ENCODE peak calls at places on chromosomes 11 and 22, in seven cellular contexts. One of them, this sample, is unnamed.

GRCh38 chr22:41043727-41044126 is 48.7 kb upstream of the EP300 start:
- DNase-seq in spleen: no peak
- DNase-seq in lower leg skin: no peak
- DNase-seq in cardiac fibroblast: no peak
- DNase-seq in esophagus squamous epithelium: no peak
- DNase-seq in colonic mucosa: no peak
- DNase-seq in breast epithelium: no peak
- DNase-seq in this sample: no peak

GRCh38 chr11:128802358-128802981 is 64.6 kb downstream of the KCNJ1 start:
- DNase-seq in breast epithelium: no peak
- DNase-seq in colonic mucosa: no peak
- DNase-seq in cardiac fibroblast: peak
- DNase-seq in spleen: no peak
- DNase-seq in lower leg skin: no peak
- DNase-seq in esophagus squamous epithelium: no peak
- DNase-seq in this sample: no peak

GRCh38 chr11:17735823-17736772 is 1.5 kb downstream of the KCNC1 start:
- DNase-seq in colonic mucosa: no peak
- DNase-seq in cardiac fibroblast: no peak
- DNase-seq in spleen: peak
- DNase-seq in breast epithelium: peak
- DNase-seq in esophagus squamous epithelium: no peak
- DNase-seq in lower leg skin: no peak
- DNase-seq in this sample: no peak

GRCh38 chr11:65777821-65778361 is 2.9 kb downstream of the AP5B1 start:
- DNase-seq in breast epithelium: peak
- DNase-seq in lower leg skin: peak
- DNase-seq in esophagus squamous epithelium: no peak
- DNase-seq in spleen: peak
- DNase-seq in cardiac fibroblast: no peak
- DNase-seq in colonic mucosa: peak
- DNase-seq in this sample: no peak

GRCh38 chr11:3147257-3147619 is 17.9 kb downstream of the OSBPL5 start:
- DNase-seq in colonic mucosa: no peak
- DNase-seq in esophagus squamous epithelium: no peak
- DNase-seq in cardiac fibroblast: no peak
- DNase-seq in lower leg skin: no peak
- DNase-seq in breast epithelium: no peak
- DNase-seq in spleen: no peak
- DNase-seq in this sample: no peak

GRCh38 chr22:36377022-36377631 is 10.6 kb downstream of the MYH9 start:
- DNase-seq in cardiac fibroblast: no peak
- DNase-seq in colonic mucosa: no peak
- DNase-seq in lower leg skin: no peak
- DNase-seq in breast epithelium: no peak
- DNase-seq in esophagus squamous epithelium: no peak
- DNase-seq in spleen: no peak
- DNase-seq in this sample: no peak

GRCh38 chr22:24473278-24473677 is 21.9 kb upstream of the UPB1 start:
- DNase-seq in spleen: no peak
- DNase-seq in colonic mucosa: no peak
- DNase-seq in breast epithelium: no peak
- DNase-seq in esophagus squamous epithelium: no peak
- DNase-seq in lower leg skin: no peak
- DNase-seq in cardiac fibroblast: no peak
- DNase-seq in this sample: no peak

GRCh38 chr11:32068134-32068533 is 22.7 kb upstream of the RCN1 start:
- DNase-seq in breast epithelium: no peak
- DNase-seq in cardiac fibroblast: peak
- DNase-seq in lower leg skin: no peak
- DNase-seq in spleen: no peak
- DNase-seq in colonic mucosa: no peak
- DNase-seq in esophagus squamous epithelium: no peak
- DNase-seq in this sample: no peak

GRCh38 chr11:13429288-13429687 is 33.7 kb downstream of the BTBD10 start:
- DNase-seq in colonic mucosa: no peak
- DNase-seq in spleen: no peak
- DNase-seq in esophagus squamous epithelium: no peak
- DNase-seq in breast epithelium: no peak
- DNase-seq in cardiac fibroblast: no peak
- DNase-seq in lower leg skin: no peak
- DNase-seq in this sample: no peak

GRCh38 chr11:109644158-109644557 is 222.2 kb downstream of the C11orf87 start:
- DNase-seq in spleen: no peak
- DNase-seq in colonic mucosa: no peak
- DNase-seq in breast epithelium: no peak
- DNase-seq in lower leg skin: peak
- DNase-seq in esophagus squamous epithelium: no peak
- DNase-seq in cardiac fibroblast: peak
- DNase-seq in this sample: no peak

GRCh38 chr11:34343153-34343552 is 14.7 kb downstream of the ABTB2 start:
- DNase-seq in lower leg skin: no peak
- DNase-seq in esophagus squamous epithelium: no peak
- DNase-seq in spleen: no peak
- DNase-seq in breast epithelium: no peak
- DNase-seq in cardiac fibroblast: peak
- DNase-seq in colonic mucosa: no peak
- DNase-seq in this sample: no peak

GRCh38 chr11:65489061-65489705 is 9.7 kb upstream of the MALAT1 start:
- DNase-seq in esophagus squamous epithelium: no peak
- DNase-seq in spleen: no peak
- DNase-seq in colonic mucosa: no peak
- DNase-seq in cardiac fibroblast: peak
- DNase-seq in lower leg skin: no peak
- DNase-seq in breast epithelium: no peak
- DNase-seq in this sample: no peak

GRCh38 chr11:19766810-19767209 is 54.2 kb downstream of the NAV2 start:
- DNase-seq in colonic mucosa: no peak
- DNase-seq in lower leg skin: no peak
- DNase-seq in breast epithelium: no peak
- DNase-seq in cardiac fibroblast: no peak
- DNase-seq in esophagus squamous epithelium: no peak
- DNase-seq in spleen: no peak
- DNase-seq in this sample: no peak

GRCh38 chr11:79488286-79488685 is 47.5 kb upstream of the TENM4 start:
- DNase-seq in lower leg skin: no peak
- DNase-seq in esophagus squamous epithelium: no peak
- DNase-seq in colonic mucosa: no peak
- DNase-seq in spleen: no peak
- DNase-seq in breast epithelium: no peak
- DNase-seq in cardiac fibroblast: peak
- DNase-seq in this sample: no peak

GRCh38 chr11:69290791-69291190 is 3.2 kb upstream of the MYEOV start:
- DNase-seq in breast epithelium: no peak
- DNase-seq in cardiac fibroblast: no peak
- DNase-seq in esophagus squamous epithelium: no peak
- DNase-seq in lower leg skin: no peak
- DNase-seq in colonic mucosa: peak
- DNase-seq in spleen: peak
- DNase-seq in this sample: no peak

GRCh38 chr22:29817724-29818123 is 20.4 kb downstream of the ASCC2 start:
- DNase-seq in lower leg skin: no peak
- DNase-seq in colonic mucosa: no peak
- DNase-seq in breast epithelium: no peak
- DNase-seq in spleen: no peak
- DNase-seq in esophagus squamous epithelium: no peak
- DNase-seq in cardiac fibroblast: no peak
- DNase-seq in this sample: no peak

GRCh38 chr11:106031210-106031845 is 9.3 kb upstream of the MSANTD4 start:
- DNase-seq in breast epithelium: no peak
- DNase-seq in colonic mucosa: no peak
- DNase-seq in spleen: no peak
- DNase-seq in esophagus squamous epithelium: no peak
- DNase-seq in lower leg skin: no peak
- DNase-seq in cardiac fibroblast: no peak
- DNase-seq in this sample: no peak

GRCh38 chr11:17561111-17561415 is 14.0 kb downstream of the OTOG start:
- DNase-seq in lower leg skin: no peak
- DNase-seq in esophagus squamous epithelium: no peak
- DNase-seq in breast epithelium: peak
- DNase-seq in spleen: no peak
- DNase-seq in colonic mucosa: peak
- DNase-seq in cardiac fibroblast: no peak
- DNase-seq in this sample: no peak

GRCh38 chr11:93567406-93567819 is 24.2 kb upstream of the SMCO4 start:
- DNase-seq in colonic mucosa: peak
- DNase-seq in cardiac fibroblast: peak
- DNase-seq in esophagus squamous epithelium: no peak
- DNase-seq in lower leg skin: peak
- DNase-seq in breast epithelium: peak
- DNase-seq in spleen: no peak
- DNase-seq in this sample: no peak

GRCh38 chr22:29117799-29118477 is 45.1 kb downstream of the KREMEN1 start:
- DNase-seq in esophagus squamous epithelium: no peak
- DNase-seq in breast epithelium: no peak
- DNase-seq in colonic mucosa: no peak
- DNase-seq in lower leg skin: no peak
- DNase-seq in spleen: no peak
- DNase-seq in cardiac fibroblast: peak
- DNase-seq in this sample: no peak

GRCh38 chr11:69380451-69380901 is 86.5 kb downstream of the MYEOV start:
- DNase-seq in lower leg skin: no peak
- DNase-seq in colonic mucosa: no peak
- DNase-seq in breast epithelium: peak
- DNase-seq in cardiac fibroblast: no peak
- DNase-seq in esophagus squamous epithelium: no peak
- DNase-seq in spleen: peak
- DNase-seq in this sample: peak

GRCh38 chr11:77473001-77473800 is 693 bp downstream of the PAK1 start:
- DNase-seq in lower leg skin: peak
- DNase-seq in cardiac fibroblast: no peak
- DNase-seq in spleen: peak
- DNase-seq in colonic mucosa: peak
- DNase-seq in breast epithelium: peak
- DNase-seq in esophagus squamous epithelium: no peak
- DNase-seq in this sample: no peak

GRCh38 chr22:32828150-32828549 is 26.6 kb downstream of the TIMP3 start:
- DNase-seq in breast epithelium: peak
- DNase-seq in spleen: no peak
- DNase-seq in colonic mucosa: no peak
- DNase-seq in lower leg skin: no peak
- DNase-seq in cardiac fibroblast: no peak
- DNase-seq in esophagus squamous epithelium: no peak
- DNase-seq in this sample: no peak
- TF ChIP-seq CTCF in breast epithelium: no peak
- TF ChIP-seq CTCF in spleen: no peak
- TF ChIP-seq CTCF in colonic mucosa: no peak
- TF ChIP-seq CTCF in lower leg skin: no peak
- TF ChIP-seq CTCF in cardiac fibroblast: peak
- TF ChIP-seq CTCF in esophagus squamous epithelium: no peak
- TF ChIP-seq CTCF in this sample: no peak

DNA sequence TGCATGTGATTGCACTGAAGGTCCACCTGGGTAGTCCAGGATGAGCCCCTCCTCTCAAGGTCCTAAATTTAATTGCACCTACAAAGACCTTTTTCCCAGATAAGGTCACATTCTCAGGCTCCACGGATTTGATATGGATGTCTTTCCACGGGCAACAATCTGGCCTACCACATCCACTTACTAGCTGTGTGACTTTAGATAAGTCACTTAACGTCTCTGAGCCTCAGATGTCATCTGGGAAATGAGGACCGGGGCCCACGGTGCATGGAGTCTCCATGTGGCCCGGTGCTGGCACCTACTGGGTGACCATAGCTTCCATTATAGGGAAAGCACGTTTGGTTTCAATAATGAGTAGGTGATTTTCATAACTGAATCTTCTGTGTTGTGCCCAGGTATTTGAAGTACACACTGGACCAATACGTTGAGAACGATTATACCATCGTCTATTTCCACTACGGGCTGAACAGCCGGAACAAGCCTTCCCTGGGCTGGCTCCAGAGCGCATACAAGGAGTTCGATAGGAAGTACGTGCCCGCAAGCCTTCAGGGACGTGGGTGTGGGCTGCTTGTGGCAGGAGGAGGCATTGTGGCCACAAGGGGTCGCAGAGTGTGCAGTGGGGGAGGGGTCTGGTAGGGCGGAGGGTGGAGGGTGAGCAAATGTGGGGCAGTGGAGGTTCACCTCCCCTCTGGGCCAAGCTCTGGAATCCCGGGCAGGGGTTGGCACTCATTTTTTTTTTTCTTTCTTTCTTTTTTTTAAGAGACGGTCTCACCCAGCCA is 55.7 kb downstream of the ARHGAP8 start:
- DNase-seq in colonic mucosa: no peak
- DNase-seq in breast epithelium: no peak
- DNase-seq in lower leg skin: no peak
- DNase-seq in esophagus squamous epithelium: no peak
- DNase-seq in spleen: no peak
- DNase-seq in cardiac fibroblast: no peak
- DNase-seq in this sample: no peak
- TF ChIP-seq CTCF in colonic mucosa: no peak
- TF ChIP-seq CTCF in breast epithelium: no peak
- TF ChIP-seq CTCF in lower leg skin: no peak
- TF ChIP-seq CTCF in esophagus squamous epithelium: no peak
- TF ChIP-seq CTCF in spleen: peak
- TF ChIP-seq CTCF in cardiac fibroblast: no peak
- TF ChIP-seq CTCF in this sample: no peak

DNA sequence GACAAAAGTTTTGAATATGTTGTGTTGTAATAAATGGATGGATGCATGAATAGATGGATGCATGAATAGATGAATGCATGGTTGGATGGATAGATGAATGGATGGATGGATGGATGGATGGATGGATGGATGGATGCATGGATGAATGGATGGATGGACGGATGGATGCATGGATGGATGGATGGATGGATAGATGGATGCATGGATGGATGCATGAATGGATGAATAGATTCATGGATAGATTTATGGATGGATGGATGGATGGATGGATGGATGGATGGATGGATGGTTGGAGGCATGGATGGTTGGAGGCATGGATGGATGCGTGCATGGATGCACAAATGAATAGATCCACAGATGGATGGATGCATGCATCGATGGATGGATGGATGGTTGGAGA is 623.2 kb upstream of the B3GAT1 start:
- DNase-seq in colonic mucosa: no peak
- DNase-seq in spleen: no peak
- DNase-seq in lower leg skin: no peak
- DNase-seq in esophagus squamous epithelium: no peak
- DNase-seq in breast epithelium: no peak
- DNase-seq in cardiac fibroblast: no peak
- DNase-seq in this sample: no peak
- TF ChIP-seq CTCF in colonic mucosa: no peak
- TF ChIP-seq CTCF in spleen: no peak
- TF ChIP-seq CTCF in lower leg skin: no peak
- TF ChIP-seq CTCF in esophagus squamous epithelium: no peak
- TF ChIP-seq CTCF in breast epithelium: no peak
- TF ChIP-seq CTCF in cardiac fibroblast: no peak
- TF ChIP-seq CTCF in this sample: no peak

GRCh38 chr11:102279641-102280170 is 37.6 kb upstream of the BIRC3 start:
- DNase-seq in colonic mucosa: peak
- DNase-seq in spleen: no peak
- DNase-seq in breast epithelium: no peak
- DNase-seq in cardiac fibroblast: peak
- DNase-seq in lower leg skin: peak
- DNase-seq in esophagus squamous epithelium: no peak
- DNase-seq in this sample: no peak
- TF ChIP-seq CTCF in colonic mucosa: no peak
- TF ChIP-seq CTCF in spleen: no peak
- TF ChIP-seq CTCF in breast epithelium: no peak
- TF ChIP-seq CTCF in cardiac fibroblast: peak
- TF ChIP-seq CTCF in lower leg skin: no peak
- TF ChIP-seq CTCF in esophagus squamous epithelium: peak
- TF ChIP-seq CTCF in this sample: peak

GRCh38 chr11:8070417-8071101 is 10.5 kb upstream of the TUB start:
- DNase-seq in spleen: no peak
- DNase-seq in cardiac fibroblast: peak
- DNase-seq in breast epithelium: no peak
- DNase-seq in lower leg skin: no peak
- DNase-seq in colonic mucosa: no peak
- DNase-seq in esophagus squamous epithelium: no peak
- DNase-seq in this sample: no peak
- TF ChIP-seq CTCF in spleen: peak
- TF ChIP-seq CTCF in cardiac fibroblast: peak
- TF ChIP-seq CTCF in breast epithelium: no peak
- TF ChIP-seq CTCF in lower leg skin: no peak
- TF ChIP-seq CTCF in colonic mucosa: no peak
- TF ChIP-seq CTCF in esophagus squamous epithelium: no peak
- TF ChIP-seq CTCF in this sample: peak

This sample was measured in RWPE2.